ENCODE peak calls at places on chromosome 14, in seven cellular contexts. One of them, this sample, is unnamed.

GRCh38 chr14:92501891-92502351 is 11.7 kb upstream of the RIN3 start:
- DNase-seq in mesothelial cell of epicardium: no peak
- DNase-seq in tibial nerve: no peak
- DNase-seq in RWPE2: peak; percentile 15
- DNase-seq in AG09319: peak; percentile 59
- DNase-seq in nephron progenitor cell: no peak
- DNase-seq in IMR-90: peak; percentile 60
- DNase-seq in this sample: no peak

GRCh38 chr14:95361373-95362179 is 41.9 kb upstream of the CLMN start:
- DNase-seq in mesothelial cell of epicardium: no peak
- DNase-seq in tibial nerve: no peak
- DNase-seq in RWPE2: no peak
- DNase-seq in AG09319: no peak
- DNase-seq in nephron progenitor cell: peak; percentile 35
- DNase-seq in IMR-90: no peak
- DNase-seq in this sample: peak; percentile 50

GRCh38 chr14:101075025-101075800 is 171.7 kb upstream of the RTL1 start:
- DNase-seq in mesothelial cell of epicardium: peak; percentile 34
- DNase-seq in tibial nerve: peak; percentile 4
- DNase-seq in RWPE2: no peak
- DNase-seq in AG09319: no peak
- DNase-seq in nephron progenitor cell: no peak
- DNase-seq in IMR-90: no peak
- DNase-seq in this sample: peak; percentile 12

GRCh38 chr14:59123526-59123925 is 64.9 kb upstream of the DAAM1 start:
- DNase-seq in mesothelial cell of epicardium: no peak
- DNase-seq in tibial nerve: no peak
- DNase-seq in RWPE2: no peak
- DNase-seq in AG09319: peak; percentile 4
- DNase-seq in nephron progenitor cell: no peak
- DNase-seq in IMR-90: peak; percentile 32
- DNase-seq in this sample: no peak

GRCh38 chr14:92099802-92100201 is 6.6 kb downstream of the ATXN3 start:
- DNase-seq in mesothelial cell of epicardium: no peak
- DNase-seq in tibial nerve: no peak
- DNase-seq in RWPE2: no peak
- DNase-seq in AG09319: no peak
- DNase-seq in nephron progenitor cell: no peak
- DNase-seq in IMR-90: peak; percentile 17
- DNase-seq in this sample: no peak

GRCh38 chr14:74459289-74459946 is 33.4 kb upstream of the SYNDIG1L start:
- DNase-seq in mesothelial cell of epicardium: peak; percentile 45
- DNase-seq in tibial nerve: no peak
- DNase-seq in RWPE2: no peak
- DNase-seq in AG09319: peak; percentile 11
- DNase-seq in nephron progenitor cell: peak; percentile 49
- DNase-seq in IMR-90: peak; percentile 69
- DNase-seq in this sample: no peak

GRCh38 chr14:73723799-73724621 is 9.8 kb upstream of the PNMA1 start:
- DNase-seq in mesothelial cell of epicardium: no peak
- DNase-seq in tibial nerve: peak; percentile 72
- DNase-seq in RWPE2: peak; percentile 92
- DNase-seq in AG09319: peak; percentile 98
- DNase-seq in nephron progenitor cell: no peak
- DNase-seq in IMR-90: peak; percentile 97
- DNase-seq in this sample: no peak

GRCh38 chr14:28142400-28143015 is 624.1 kb upstream of the FOXG1 start:
- DNase-seq in mesothelial cell of epicardium: no peak
- DNase-seq in tibial nerve: no peak
- DNase-seq in RWPE2: no peak
- DNase-seq in AG09319: no peak
- DNase-seq in nephron progenitor cell: no peak
- DNase-seq in IMR-90: no peak
- DNase-seq in this sample: no peak

GRCh38 chr14:95765016-95765415 is 51.1 kb upstream of the TCL1A start:
- DNase-seq in mesothelial cell of epicardium: no peak
- DNase-seq in tibial nerve: no peak
- DNase-seq in RWPE2: no peak
- DNase-seq in AG09319: no peak
- DNase-seq in nephron progenitor cell: no peak
- DNase-seq in IMR-90: no peak
- DNase-seq in this sample: no peak

GRCh38 chr14:58104808-58105207 is 47.2 kb downstream of the ARMH4 start:
- DNase-seq in mesothelial cell of epicardium: no peak
- DNase-seq in tibial nerve: no peak
- DNase-seq in RWPE2: no peak
- DNase-seq in AG09319: no peak
- DNase-seq in nephron progenitor cell: no peak
- DNase-seq in IMR-90: peak; percentile 86
- DNase-seq in this sample: no peak

GRCh38 chr14:50677527-50678063 is 9.5 kb upstream of the SAV1 start:
- DNase-seq in mesothelial cell of epicardium: no peak
- DNase-seq in tibial nerve: no peak
- DNase-seq in RWPE2: no peak
- DNase-seq in AG09319: no peak
- DNase-seq in nephron progenitor cell: no peak
- DNase-seq in IMR-90: peak; percentile 67
- DNase-seq in this sample: no peak

GRCh38 chr14:35224615-35225014 is 67.6 kb upstream of the PSMA6 start:
- DNase-seq in mesothelial cell of epicardium: no peak
- DNase-seq in tibial nerve: no peak
- DNase-seq in RWPE2: no peak
- DNase-seq in AG09319: no peak
- DNase-seq in nephron progenitor cell: no peak
- DNase-seq in IMR-90: no peak
- DNase-seq in this sample: no peak

GRCh38 chr14:35229084-35229483 is 63.1 kb upstream of the PSMA6 start:
- DNase-seq in mesothelial cell of epicardium: no peak
- DNase-seq in tibial nerve: no peak
- DNase-seq in RWPE2: no peak
- DNase-seq in AG09319: no peak
- DNase-seq in nephron progenitor cell: no peak
- DNase-seq in IMR-90: no peak
- DNase-seq in this sample: no peak

GRCh38 chr14:35234007-35234406 is 58.2 kb upstream of the PSMA6 start:
- DNase-seq in mesothelial cell of epicardium: no peak
- DNase-seq in tibial nerve: no peak
- DNase-seq in RWPE2: no peak
- DNase-seq in AG09319: peak; percentile 70
- DNase-seq in nephron progenitor cell: no peak
- DNase-seq in IMR-90: peak; percentile 54
- DNase-seq in this sample: no peak

GRCh38 chr14:35231207-35231755 is 60.9 kb upstream of the PSMA6 start:
- DNase-seq in mesothelial cell of epicardium: no peak
- DNase-seq in tibial nerve: no peak
- DNase-seq in RWPE2: no peak
- DNase-seq in AG09319: no peak
- DNase-seq in nephron progenitor cell: no peak
- DNase-seq in IMR-90: no peak
- DNase-seq in this sample: no peak

DNA sequence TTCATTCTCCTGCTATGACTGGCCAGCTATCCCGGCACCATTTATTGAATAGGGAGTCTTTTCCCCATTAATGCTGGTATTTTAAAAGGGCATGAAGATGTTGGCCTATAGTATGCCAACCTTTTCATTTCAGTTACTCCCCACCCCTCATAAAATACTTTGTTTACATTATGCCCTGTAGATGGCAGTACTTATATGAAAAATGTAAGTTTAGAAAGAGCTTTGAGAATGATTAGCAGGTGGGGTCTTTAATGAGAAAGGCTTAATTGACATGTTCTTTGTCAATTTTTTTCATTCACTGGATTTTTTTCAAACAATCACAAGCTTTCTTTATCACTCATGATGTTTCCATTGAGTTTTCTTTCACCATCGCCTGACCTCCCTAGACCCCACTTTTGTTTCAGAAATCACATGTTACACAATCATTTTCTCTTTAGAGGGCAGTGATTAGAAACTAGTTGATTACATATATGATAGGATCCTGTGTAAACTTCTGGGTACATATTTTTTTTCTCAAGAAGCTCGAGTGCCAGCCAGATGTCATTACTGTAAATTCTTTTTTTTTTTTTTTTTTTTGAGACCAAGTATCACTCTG is 62.6 kb upstream of the PSMA6 start:
- DNase-seq in mesothelial cell of epicardium: no peak
- DNase-seq in tibial nerve: no peak
- DNase-seq in RWPE2: no peak
- DNase-seq in AG09319: no peak
- DNase-seq in nephron progenitor cell: no peak
- DNase-seq in IMR-90: no peak
- DNase-seq in this sample: no peak
- TF ChIP-seq CTCF in mesothelial cell of epicardium: no peak
- TF ChIP-seq CTCF in tibial nerve: peak; percentile 30
- TF ChIP-seq CTCF in RWPE2: peak; percentile 76
- TF ChIP-seq CTCF in AG09319: no peak
- TF ChIP-seq CTCF in nephron progenitor cell: no peak
- TF ChIP-seq CTCF in IMR-90: no peak
- TF ChIP-seq CTCF in this sample: no peak

GRCh38 chr14:88499225-88499624 is 55.6 kb downstream of the PTPN21 start:
- DNase-seq in mesothelial cell of epicardium: no peak
- DNase-seq in tibial nerve: no peak
- DNase-seq in RWPE2: no peak
- DNase-seq in AG09319: no peak
- DNase-seq in nephron progenitor cell: no peak
- DNase-seq in IMR-90: no peak
- DNase-seq in this sample: no peak
- TF ChIP-seq CTCF in mesothelial cell of epicardium: no peak
- TF ChIP-seq CTCF in tibial nerve: no peak
- TF ChIP-seq CTCF in RWPE2: no peak
- TF ChIP-seq CTCF in AG09319: no peak
- TF ChIP-seq CTCF in nephron progenitor cell: no peak
- TF ChIP-seq CTCF in IMR-90: no peak
- TF ChIP-seq CTCF in this sample: no peak

DNA sequence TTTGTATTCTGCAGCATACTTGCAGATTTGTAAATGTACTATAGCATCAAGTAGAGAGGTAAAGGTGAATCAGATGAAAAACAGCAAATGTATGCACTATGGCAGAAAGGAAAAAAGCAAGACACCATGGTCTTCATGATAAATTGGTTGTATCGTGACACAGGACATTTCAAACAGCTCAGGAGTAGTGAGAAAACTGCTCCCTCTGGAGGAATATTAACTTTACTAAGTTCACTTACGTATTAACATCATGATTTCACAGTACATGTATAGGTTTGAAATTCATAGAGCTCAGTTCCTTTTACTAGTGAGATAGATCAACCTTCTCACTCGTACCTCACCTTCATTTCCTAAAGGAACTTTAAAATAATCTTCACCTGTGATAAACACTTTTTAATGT is 6.5 kb downstream of the MBIP start:
- DNase-seq in mesothelial cell of epicardium: no peak
- DNase-seq in tibial nerve: no peak
- DNase-seq in RWPE2: no peak
- DNase-seq in AG09319: no peak
- DNase-seq in nephron progenitor cell: no peak
- DNase-seq in IMR-90: no peak
- DNase-seq in this sample: no peak
- TF ChIP-seq CTCF in mesothelial cell of epicardium: no peak
- TF ChIP-seq CTCF in tibial nerve: no peak
- TF ChIP-seq CTCF in RWPE2: peak; percentile 20
- TF ChIP-seq CTCF in AG09319: no peak
- TF ChIP-seq CTCF in nephron progenitor cell: no peak
- TF ChIP-seq CTCF in IMR-90: no peak
- TF ChIP-seq CTCF in this sample: no peak

GRCh38 chr14:70087380-70087697 is 101.4 kb downstream of the SLC8A3 start:
- DNase-seq in mesothelial cell of epicardium: no peak
- DNase-seq in tibial nerve: no peak
- DNase-seq in RWPE2: no peak
- DNase-seq in AG09319: no peak
- DNase-seq in nephron progenitor cell: no peak
- DNase-seq in IMR-90: no peak
- DNase-seq in this sample: no peak
- TF ChIP-seq CTCF in mesothelial cell of epicardium: no peak
- TF ChIP-seq CTCF in tibial nerve: no peak
- TF ChIP-seq CTCF in RWPE2: peak; percentile 52
- TF ChIP-seq CTCF in AG09319: no peak
- TF ChIP-seq CTCF in nephron progenitor cell: no peak
- TF ChIP-seq CTCF in IMR-90: no peak
- TF ChIP-seq CTCF in this sample: no peak

GRCh38 chr14:67199016-67199415 is 9.8 kb downstream of the GARIN2 start:
- DNase-seq in mesothelial cell of epicardium: no peak
- DNase-seq in tibial nerve: no peak
- DNase-seq in RWPE2: no peak
- DNase-seq in AG09319: no peak
- DNase-seq in nephron progenitor cell: no peak
- DNase-seq in IMR-90: peak; percentile 19
- DNase-seq in this sample: no peak
- TF ChIP-seq CTCF in mesothelial cell of epicardium: no peak
- TF ChIP-seq CTCF in tibial nerve: no peak
- TF ChIP-seq CTCF in RWPE2: no peak
- TF ChIP-seq CTCF in AG09319: no peak
- TF ChIP-seq CTCF in nephron progenitor cell: no peak
- TF ChIP-seq CTCF in IMR-90: no peak
- TF ChIP-seq CTCF in this sample: no peak

DNA sequence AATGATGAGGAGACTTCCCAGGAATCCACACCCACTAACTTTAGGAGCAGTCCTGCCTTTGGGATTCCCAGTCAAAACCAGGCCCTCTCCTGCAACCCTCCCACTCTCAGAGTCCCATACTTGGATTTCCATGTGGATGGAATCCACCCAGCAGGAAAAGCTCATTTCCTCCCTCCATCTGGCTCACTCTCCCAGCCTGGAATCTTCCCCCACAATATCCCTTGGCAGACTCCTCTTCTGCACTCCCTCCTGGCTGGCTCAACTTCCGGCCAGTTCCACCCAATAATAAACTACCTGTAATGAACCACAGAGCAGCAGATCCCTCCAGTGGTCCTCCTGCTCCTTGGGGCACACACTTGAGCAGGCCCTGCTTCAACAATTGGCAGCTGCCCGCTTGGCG is 102.8 kb upstream of the EGLN3 start:
- DNase-seq in mesothelial cell of epicardium: no peak
- DNase-seq in tibial nerve: peak; percentile 21
- DNase-seq in RWPE2: no peak
- DNase-seq in AG09319: no peak
- DNase-seq in nephron progenitor cell: no peak
- DNase-seq in IMR-90: no peak
- DNase-seq in this sample: no peak
- TF ChIP-seq CTCF in mesothelial cell of epicardium: no peak
- TF ChIP-seq CTCF in tibial nerve: no peak
- TF ChIP-seq CTCF in RWPE2: no peak
- TF ChIP-seq CTCF in AG09319: peak; percentile 17
- TF ChIP-seq CTCF in nephron progenitor cell: no peak
- TF ChIP-seq CTCF in IMR-90: no peak
- TF ChIP-seq CTCF in this sample: no peak